ENCODE peak calls at places on chromosomes 12 and 14, in four cellular contexts. H is choroid plexus epithelial cell, U is stomach, I is dorsolateral prefrontal cortex. Q is an unnamed sample.

GRCh38 chr14:93984987-93985410 is 8.6 kb upstream of the ASB2 start:
- DNase-seq in U (no peak), I (peak), H (peak), Q (no peak)

GRCh38 chr12:106585862-106586534 is 3.2 kb downstream of the RFX4 start:
- DNase-seq in U (no peak), I (no peak), H (no peak), Q (no peak)

GRCh38 chr14:88168498-88169165 is 154.4 kb downstream of the KCNK10 start:
- DNase-seq in U (peak), H (peak), I (no peak), Q (peak)

GRCh38 chr12:54220092-54220557 is 31.3 kb upstream of the SMUG1 start:
- DNase-seq in I (peak), U (peak), H (peak), Q (peak)

GRCh38 chr12:85065816-85066482 is 29.8 kb downstream of the LRRIQ1 start:
- DNase-seq in H (no peak), U (no peak), I (no peak), Q (no peak)

GRCh38 chr12:53754633-53755261 is 3.0 kb upstream of the CISTR start:
- DNase-seq in U (peak), H (peak), I (no peak), Q (no peak)

GRCh38 chr12:118013283-118013682 is 3.2 kb upstream of the RFC5 start:
- DNase-seq in H (no peak), I (no peak), U (no peak), Q (no peak)

GRCh38 chr12:4121506-4122020 is 152.0 kb upstream of the CCND2 start:
- DNase-seq in H (no peak), I (no peak), U (no peak), Q (no peak)

GRCh38 chr14:96637521-96637920 is 135.3 kb downstream of the PAPOLA start:
- DNase-seq in H (no peak), U (peak), I (no peak), Q (no peak)

DNA sequence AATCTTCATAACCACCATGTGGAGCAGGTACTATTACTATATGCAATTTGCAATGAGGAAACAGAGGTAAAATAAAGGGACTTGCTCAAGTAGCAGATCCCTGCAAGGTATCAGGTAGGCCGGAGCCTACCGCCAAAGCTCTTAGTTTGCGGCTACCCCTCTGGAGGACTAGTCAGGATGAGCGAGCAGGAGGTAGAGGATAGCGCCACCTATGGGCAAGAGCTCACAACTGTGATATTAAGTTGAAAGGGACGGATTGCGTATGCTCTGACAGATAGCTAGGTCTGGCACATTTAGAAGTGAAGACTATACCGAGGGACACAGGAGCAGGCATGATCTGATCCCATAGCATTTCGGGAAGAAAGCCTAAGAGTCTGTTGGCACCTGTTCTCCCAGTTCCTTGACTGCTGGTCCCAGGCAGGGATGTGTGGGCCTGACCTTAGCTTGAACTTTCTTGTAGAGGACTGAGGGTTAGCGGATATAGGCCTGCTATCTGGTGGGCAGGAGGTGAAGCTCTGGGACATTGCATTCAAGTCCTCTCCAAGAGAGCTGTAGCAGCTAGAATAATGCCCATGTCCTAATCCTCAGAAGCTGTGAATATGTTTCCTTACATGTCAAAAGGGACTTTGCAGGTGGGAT is 48.0 kb downstream of the SLC17A8 start:
- DNase-seq in I (no peak), U (peak), H (peak), Q (peak)
- TF ChIP-seq CTCF in I (no peak), U (peak), H (peak), Q (peak)

DNA sequence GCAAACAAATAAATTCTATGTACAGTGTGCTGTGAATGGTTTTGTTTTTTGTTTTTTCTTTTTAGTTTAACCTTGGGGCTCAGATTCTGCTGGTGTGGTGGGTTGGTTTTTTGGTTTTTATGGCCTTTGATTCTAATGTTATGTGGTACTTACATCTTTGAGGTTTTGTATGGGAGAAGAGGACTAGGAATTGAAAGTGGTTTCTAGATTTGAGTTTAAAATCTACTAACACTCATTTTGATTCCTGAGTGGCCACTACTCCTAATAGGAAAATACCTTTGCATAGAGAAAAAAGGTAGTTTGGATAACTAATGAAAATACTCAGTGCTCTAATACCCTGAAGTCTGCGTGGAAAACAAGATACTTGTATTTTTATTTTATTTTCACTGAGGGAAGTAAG is 137.7 kb downstream of the MON2 start:
- DNase-seq in H (no peak), I (no peak), U (no peak), Q (no peak)
- H3K4me3 ChIP-seq in H (peak), I (peak), U (peak), Q (peak)

GRCh38 chr14:105064001-105064400 is 1.2 kb downstream of the GPR132 start:
- DNase-seq in H (no peak), U (no peak), I (no peak), Q (no peak)
- TF ChIP-seq CTCF in H (no peak), U (no peak), I (no peak), Q (no peak)

GRCh38 chr14:24435998-24436354 is 6.2 kb downstream of the KHNYN start:
- DNase-seq in I (no peak), H (no peak), U (no peak), Q (no peak)
- H3K4me3 ChIP-seq in I (no peak), H (no peak), U (no peak), Q (no peak)

DNA sequence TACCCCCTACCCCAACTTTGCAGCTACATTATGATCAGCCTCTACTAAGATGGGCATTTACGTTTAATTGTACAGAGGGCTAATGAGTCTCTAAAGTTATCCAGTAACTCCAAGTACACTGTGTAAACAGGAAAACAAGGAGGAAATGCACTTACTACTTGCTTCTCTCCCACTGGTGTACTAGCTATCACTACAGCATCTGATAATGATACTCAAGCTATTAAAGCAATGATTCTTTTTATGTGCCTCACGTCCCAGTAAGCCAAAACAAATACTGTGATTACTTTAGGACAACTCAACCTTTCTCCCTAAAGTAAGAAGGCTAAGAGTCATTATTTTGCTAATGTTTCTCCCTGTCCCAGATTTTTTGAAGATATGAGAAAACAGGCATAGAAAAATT is 128.6 kb upstream of the CCDC175 start:
- DNase-seq in I (no peak), H (no peak), U (no peak), Q (no peak)
- TF ChIP-seq CTCF in I (no peak), H (no peak), U (no peak), Q (no peak)

GRCh38 chr14:90555126-90556049 is 158.6 kb downstream of the CALM1 start:
- DNase-seq in U (no peak), I (no peak), H (no peak), Q (no peak)
- H3K4me3 ChIP-seq in U (peak), I (peak), H (peak), Q (peak)

GRCh38 chr12:43676183-43676813 is 82.3 kb downstream of the PUS7L start:
- DNase-seq in U (no peak), I (no peak), H (peak), Q (peak)
- TF ChIP-seq CTCF in U (no peak), I (no peak), H (peak), Q (no peak)

GRCh38 chr12:58521796-58522195 is 398.5 kb downstream of the LRIG3 start:
- DNase-seq in U (no peak), H (no peak), I (no peak), Q (no peak)

GRCh38 chr12:58521152-58521551 is 399.2 kb downstream of the LRIG3 start:
- DNase-seq in U (no peak), I (no peak), H (no peak), Q (no peak)

GRCh38 chr12:58523360-58523759 is 396.9 kb downstream of the LRIG3 start:
- DNase-seq in H (no peak), U (no peak), I (no peak), Q (no peak)

GRCh38 chr12:58513866-58514265 is 406.4 kb downstream of the LRIG3 start:
- DNase-seq in U (no peak), H (no peak), I (no peak), Q (no peak)

GRCh38 chr12:58519839-58520238 is 400.5 kb downstream of the LRIG3 start:
- DNase-seq in U (no peak), H (no peak), I (no peak), Q (no peak)
- H3K4me3 ChIP-seq in U (no peak), H (no peak), I (no peak), Q (no peak)

GRCh38 chr12:130752692-130753230 is 36.7 kb upstream of the RIMBP2 start:
- DNase-seq in H (no peak), U (no peak), I (no peak), Q (no peak)
- TF ChIP-seq CTCF in H (no peak), U (no peak), I (no peak), Q (no peak)

Q was measured in pancreas.